ENCODE peak calls at places on chromosomes 5 and 9, in five cellular contexts. E is heart left ventricle, B is upper lobe of left lung, K is sigmoid colon, J is AG04450. V is an unnamed sample.
A peak's percentile ranks its signal among the peaks of the same experiment; 100 is the strongest.

GRCh38 chr9:16484744-16485143 is 385.7 kb downstream of the BNC2 start:
- DNase-seq in B (no peak), K (no peak), E (no peak), J (no peak), V (peak; percentile 42)

GRCh38 chr9:37221489-37222106 is 101.2 kb downstream of the ZCCHC7 start:
- DNase-seq in E (no peak), J (no peak), B (no peak), K (no peak), V (no peak)

GRCh38 chr9:35570709-35571108 is 34.4 kb upstream of the TESK1 start:
- DNase-seq in E (no peak), J (no peak), B (no peak), K (no peak), V (no peak)

GRCh38 chr5:51380603-51381207 is 2.5 kb upstream of the ISL1 start:
- DNase-seq in E (no peak), J (no peak), B (no peak), K (no peak), V (no peak)

GRCh38 chr9:12813960-12814876 is 39.4 kb downstream of the LURAP1L start:
- DNase-seq in E (peak; percentile 47), B (peak; percentile 76), J (peak; percentile 98), K (peak; percentile 87), V (peak; percentile 94)

GRCh38 chr5:132228241-132229035 is 785 bp upstream of the P4HA2 start:
- DNase-seq in B (peak; percentile 8), K (peak; percentile 64), E (peak; percentile 38), J (no peak), V (no peak)

GRCh38 chr5:141851195-141851874 is 26.9 kb downstream of the PCDH1 start:
- DNase-seq in J (no peak), K (no peak), B (no peak), E (no peak), V (no peak)

GRCh38 chr5:139104577-139105271 is 93.4 kb downstream of the SIL1 start:
- DNase-seq in B (no peak), J (peak; percentile 74), E (peak; percentile 66), K (peak; percentile 90), V (peak; percentile 88)

GRCh38 chr5:179132586-179133355 is 72.6 kb downstream of the ZNF354C start:
- DNase-seq in B (no peak), K (peak; percentile 39), E (no peak), J (no peak), V (no peak)

GRCh38 chr5:15290953-15291352 is 209.0 kb upstream of the FBXL7 start:
- DNase-seq in E (no peak), K (no peak), J (no peak), B (no peak), V (no peak)

GRCh38 chr5:55308254-55308836 is 556 bp downstream of the MTREX start:
- DNase-seq in K (no peak), E (no peak), J (no peak), B (peak; percentile 22), V (peak; percentile 4)

GRCh38 chr5:80406980-80407734 is 707 bp upstream of the ZFYVE16 start:
- DNase-seq in B (peak; percentile 24), J (no peak), K (peak; percentile 75), E (peak; percentile 51), V (no peak)

GRCh38 chr9:35835216-35835604 is 6.2 kb downstream of the TMEM8B start:
- DNase-seq in E (no peak), J (no peak), K (peak; percentile 64), B (peak; percentile 59), V (no peak)

GRCh38 chr5:35854248-35854647 is 2.4 kb upstream of the IL7R start:
- DNase-seq in K (no peak), B (no peak), E (no peak), J (no peak), V (no peak)

GRCh38 chr9:113675475-113675941 is 200.6 kb upstream of the ZNF618 start:
- DNase-seq in J (peak; percentile 91), K (peak; percentile 85), B (no peak), E (peak; percentile 85), V (peak; percentile 93)

GRCh38 chr9:130555968-130556367 is 23.4 kb upstream of the FUBP3 start:
- DNase-seq in B (no peak), E (no peak), K (no peak), J (no peak), V (no peak)

GRCh38 chr5:6504677-6505414 is 56.2 kb downstream of the UBE2QL1 start:
- DNase-seq in K (no peak), J (no peak), E (no peak), B (no peak), V (peak; percentile 4)

GRCh38 chr5:132023258-132024116 is 12.0 kb upstream of the ACSL6 start:
- DNase-seq in E (no peak), K (no peak), B (no peak), J (no peak), V (no peak)

GRCh38 chr5:175246242-175246891 is 197.6 kb downstream of the DRD1 start:
- DNase-seq in E (no peak), J (peak; percentile 88), K (no peak), B (no peak), V (peak; percentile 77)

GRCh38 chr5:110899566-110900412 is 161.0 kb downstream of the SLC25A46 start:
- DNase-seq in J (no peak), K (no peak), B (no peak), E (no peak), V (no peak)

GRCh38 chr9:133387680-133388079 is 11.5 kb downstream of the STKLD1 start:
- DNase-seq in B (no peak), K (no peak), J (no peak), E (no peak), V (no peak)

GRCh38 chr9:18888241-18888794 is 144.7 kb downstream of the SAXO1 start:
- DNase-seq in E (peak; percentile 37), B (no peak), J (no peak), K (no peak), V (peak; percentile 49)

GRCh38 chr9:132849168-132849831 is 28.8 kb downstream of the AK8 start:
- DNase-seq in B (no peak), K (peak; percentile 93), E (peak; percentile 65), J (no peak), V (no peak)

GRCh38 chr5:80109549-80110478 is 74.7 kb downstream of the THBS4 start:
- DNase-seq in E (peak; percentile 80), K (peak; percentile 93), J (no peak), B (no peak), V (no peak)

GRCh38 chr5:176388003-176388340 is 426 bp downstream of the NOP16 start:
- DNase-seq in E (no peak), K (no peak), J (no peak), B (no peak), V (no peak)

GRCh38 chr9:111891910-111892499 is 4.6 kb upstream of the UGCG start:
- DNase-seq in K (no peak), J (no peak), E (no peak), B (no peak), V (no peak)

GRCh38 chr9:94666364-94667099 is 27.2 kb upstream of the FBP1 start:
- DNase-seq in E (no peak), K (no peak), J (no peak), B (no peak), V (no peak)

GRCh38 chr5:169895876-169896275 is 84.4 kb downstream of the INSYN2B start:
- DNase-seq in B (no peak), J (no peak), K (no peak), E (no peak), V (no peak)

GRCh38 chr5:173320259-173320658 is 8.0 kb downstream of the STC2 start:
- DNase-seq in E (peak; percentile 78), K (peak; percentile 84), J (no peak), B (no peak), V (no peak)
- TF ChIP-seq CTCF in E (peak; percentile 30), K (no peak), J (no peak), B (no peak), V (peak; percentile 36)

DNA sequence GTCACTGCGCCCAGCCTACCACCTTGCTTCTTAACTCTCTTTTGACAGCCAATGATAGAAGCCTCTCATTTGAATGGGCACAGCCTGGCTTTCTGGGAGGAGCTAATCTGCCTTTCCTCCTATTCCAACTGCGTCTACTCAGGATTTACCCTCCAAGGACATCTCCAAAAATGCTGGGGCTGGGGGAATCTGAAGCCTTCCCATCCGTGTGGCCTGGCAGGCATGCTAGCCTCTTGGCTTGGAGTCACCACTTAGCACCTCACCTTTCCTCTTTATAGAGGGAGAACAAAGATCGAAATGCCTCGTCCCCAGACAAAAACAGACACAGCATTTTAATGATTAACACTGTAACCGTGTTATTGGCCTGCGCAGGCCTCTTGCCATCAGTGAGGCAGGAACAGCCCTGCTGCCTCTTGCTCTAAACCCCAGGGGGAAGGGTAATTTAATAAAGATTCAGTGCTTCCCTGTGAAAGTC is 108.2 kb upstream of the KLF4 start:
- DNase-seq in B (no peak), E (no peak), K (no peak), J (no peak), V (no peak)
- TF ChIP-seq CTCF in B (no peak), E (no peak), K (no peak), J (no peak), V (no peak)

DNA sequence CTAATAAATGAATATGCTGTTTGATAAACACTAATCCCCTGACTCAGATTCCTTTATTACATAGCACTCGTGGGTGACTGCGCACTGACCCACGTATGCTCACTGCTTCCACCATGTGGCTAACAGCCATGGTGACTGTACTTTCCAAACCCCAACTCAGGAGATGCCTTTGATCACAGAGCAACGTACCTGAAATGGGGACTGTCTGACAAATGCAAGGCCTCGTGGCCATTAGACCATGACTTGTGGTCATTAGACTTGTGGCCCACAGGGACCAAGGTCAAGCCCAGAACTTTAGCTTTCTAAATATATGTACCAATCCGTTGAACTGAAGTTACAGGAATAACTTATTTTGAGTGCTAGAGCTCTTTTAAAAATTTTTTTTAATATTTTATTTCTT is 46.6 kb downstream of the CYFIP2 start:
- DNase-seq in K (no peak), B (peak; percentile 38), J (no peak), E (no peak), V (peak; percentile 29)
- TF ChIP-seq CTCF in K (peak; percentile 58), B (peak; percentile 17), J (peak; percentile 88), E (peak; percentile 61), V (peak; percentile 91)

GRCh38 chr9:88024896-88025295 is 50.6 kb upstream of the CDK20 start:
- DNase-seq in K (no peak), J (no peak), E (no peak), B (no peak), V (no peak)

GRCh38 chr9:88028338-88028737 is 54.0 kb upstream of the CDK20 start:
- DNase-seq in K (no peak), J (no peak), E (no peak), B (no peak), V (no peak)

GRCh38 chr9:88026133-88026510 is 51.8 kb upstream of the CDK20 start:
- DNase-seq in J (no peak), B (no peak), K (no peak), E (no peak), V (no peak)

GRCh38 chr9:88023001-88023400 is 48.7 kb upstream of the CDK20 start:
- DNase-seq in B (no peak), K (no peak), E (no peak), J (no peak), V (no peak)

GRCh38 chr9:88025411-88026132 is 51.2 kb upstream of the CDK20 start:
- DNase-seq in J (no peak), K (no peak), B (no peak), E (no peak), V (no peak)
- TF ChIP-seq CTCF in J (no peak), K (no peak), B (no peak), E (no peak), V (no peak)

DNA sequence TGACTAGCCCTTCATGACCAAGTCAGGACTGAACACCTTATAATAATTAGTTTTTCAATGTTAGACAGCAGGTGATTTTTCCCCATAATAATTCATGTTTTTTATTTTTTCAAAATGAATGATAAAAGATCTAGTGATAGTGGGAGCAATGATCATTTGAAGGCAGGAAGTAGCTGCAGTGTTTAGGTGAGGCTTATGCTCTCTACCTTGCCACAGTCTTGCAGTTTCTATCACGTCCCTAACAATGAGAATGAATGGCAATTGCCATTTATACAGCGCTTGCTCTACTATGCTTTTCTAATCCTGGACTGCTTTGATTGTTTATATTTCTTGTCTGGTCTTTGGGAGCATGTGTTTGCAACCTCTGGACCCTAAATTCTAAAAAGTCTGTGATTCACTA is 367.8 kb upstream of the RIOK2 start:
- DNase-seq in E (no peak), J (no peak), B (no peak), K (no peak), V (no peak)
- TF ChIP-seq CTCF in E (no peak), J (no peak), B (no peak), K (no peak), V (no peak)

V was measured in astrocyte of the cerebellum.